ENCODE peak calls at places on chromosome 20, in four cellular contexts. P is astrocyte; V is HFFc6; K is CD8-positive, alpha-beta T cell. A is an unnamed sample.

GRCh38 chr20:19775353-19776201 is 17.5 kb downstream of the RIN2 start:
- DNase-seq in K (no peak), V (peak), P (no peak), A (no peak)

GRCh38 chr20:31819083-31819784 is at the start of gene MYLK2:
- DNase-seq in P (no peak), V (no peak), K (no peak), A (no peak)

GRCh38 chr20:63831696-63832686 is 927 bp upstream of the ZBTB46 start:
- DNase-seq in V (no peak), K (peak), P (no peak), A (no peak)

GRCh38 chr20:4113996-4114603 is 98.7 kb upstream of the RNF24 start:
- DNase-seq in V (no peak), P (no peak), K (no peak), A (no peak)

GRCh38 chr20:59806578-59806975 is 126.9 kb downstream of the SYCP2 start:
- DNase-seq in P (no peak), K (no peak), V (no peak), A (no peak)

GRCh38 chr20:49384437-49385434 is 97.7 kb downstream of the KCNB1 start:
- DNase-seq in K (peak), V (peak), P (no peak), A (peak)

GRCh38 chr20:34708621-34709043 is 4.5 kb downstream of the TP53INP2 start:
- DNase-seq in K (peak), V (peak), P (no peak), A (peak)

GRCh38 chr20:50572922-50573777 is 63.0 kb downstream of the PTPN1 start:
- DNase-seq in K (no peak), V (peak), P (peak), A (no peak)

GRCh38 chr20:11379257-11380011 is 538.3 kb upstream of the BTBD3 start:
- DNase-seq in P (no peak), K (no peak), V (no peak), A (no peak)

DNA sequence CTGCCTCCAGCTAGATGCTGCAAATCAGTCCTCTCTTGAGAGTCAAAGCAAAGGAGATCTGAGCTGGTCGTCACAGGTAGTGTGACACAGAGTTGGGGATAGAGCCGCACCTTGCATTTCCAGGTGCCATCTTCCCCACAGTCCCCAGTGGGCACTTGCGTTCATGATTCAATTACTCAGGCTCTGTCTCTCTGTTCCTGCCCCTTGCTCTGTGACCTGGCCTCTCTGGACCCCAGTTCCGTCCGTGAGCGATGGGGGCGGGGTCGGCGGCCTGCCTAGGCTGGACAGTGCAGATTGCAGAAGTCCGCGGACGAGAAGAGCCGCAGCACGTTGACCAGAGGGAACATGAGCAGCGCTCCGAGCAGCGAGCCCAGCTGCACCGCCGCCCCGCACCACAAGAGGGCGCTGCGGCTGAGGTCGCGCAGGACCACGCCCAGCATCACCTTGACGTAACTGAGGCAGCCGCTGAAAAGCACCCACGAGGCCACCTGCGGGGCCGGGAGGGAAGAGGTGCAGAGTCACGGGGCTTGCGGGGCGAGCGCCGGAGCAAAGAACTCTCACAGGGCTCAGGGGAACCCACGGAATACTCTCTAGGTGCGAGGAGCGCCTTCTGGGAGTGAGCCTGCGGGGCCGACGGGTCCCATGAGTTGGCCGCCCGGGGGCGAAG is 7.4 kb downstream of the SLC52A3 start:
- DNase-seq in P (no peak), K (peak), V (no peak), A (peak)
- TF ChIP-seq CTCF in P (peak), K (peak), V (peak), A (peak)

GRCh38 chr20:21490105-21490504 is 23.8 kb downstream of the NKX2-2 start:
- DNase-seq in P (no peak), V (peak), K (no peak), A (no peak)
- TF ChIP-seq CTCF in P (peak), V (peak), K (no peak), A (no peak)

DNA sequence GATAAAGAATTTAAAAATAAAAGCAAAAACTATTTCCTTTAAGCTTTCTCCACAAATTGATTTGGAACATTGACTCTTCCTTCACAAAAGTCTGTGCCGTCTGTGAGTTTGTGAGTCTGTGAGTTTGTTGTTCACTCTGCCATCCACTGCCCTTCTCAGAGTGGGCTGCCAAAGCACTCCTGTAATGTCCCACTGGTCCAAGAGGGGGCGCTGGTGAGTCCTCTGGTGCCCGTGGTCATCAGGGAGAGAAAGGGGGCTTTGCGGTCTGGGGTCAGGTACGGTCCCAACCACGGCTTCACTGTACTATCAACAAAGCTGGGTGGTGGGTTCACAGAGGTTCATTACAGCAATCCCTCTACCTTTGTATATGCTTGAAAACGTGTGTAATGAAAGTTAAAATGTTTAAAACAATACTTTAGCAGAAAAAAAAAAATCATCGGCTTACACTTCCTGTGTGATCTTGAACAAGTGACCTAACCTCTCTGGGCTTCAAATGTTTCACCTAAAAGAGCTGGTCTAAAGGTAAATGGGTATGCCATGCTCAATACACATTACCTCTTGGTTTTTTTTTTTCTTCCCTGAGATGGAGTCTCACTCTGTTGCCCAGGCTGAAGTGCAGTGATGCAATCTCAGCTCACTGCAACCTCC is 5.6 kb upstream of the ANKRD60 start:
- DNase-seq in P (no peak), V (no peak), K (no peak), A (peak)
- TF ChIP-seq CTCF in P (peak), V (peak), K (peak), A (peak)

GRCh38 chr20:25669826-25670422 is 26.7 kb downstream of the ZNF337 start:
- DNase-seq in P (peak), V (peak), K (no peak), A (no peak)
- TF ChIP-seq CTCF in P (no peak), V (peak), K (no peak), A (no peak)

GRCh38 chr20:62409935-62410741 is 3.1 kb upstream of the CABLES2 start:
- DNase-seq in P (no peak), V (peak), K (peak), A (peak)
- TF ChIP-seq CTCF in P (peak), V (peak), K (no peak), A (peak)

GRCh38 chr20:18624948-18625347 is 37.1 kb downstream of the DTD1 start:
- DNase-seq in K (no peak), P (no peak), V (no peak), A (no peak)

GRCh38 chr20:18632196-18632789 is 44.4 kb downstream of the DTD1 start:
- DNase-seq in K (peak), P (peak), V (peak), A (peak)

GRCh38 chr20:18625907-18626655 is 38.2 kb downstream of the DTD1 start:
- DNase-seq in V (no peak), P (no peak), K (no peak), A (no peak)

GRCh38 chr20:18633411-18633810 is 45.6 kb downstream of the DTD1 start:
- DNase-seq in K (no peak), P (no peak), V (no peak), A (no peak)

DNA sequence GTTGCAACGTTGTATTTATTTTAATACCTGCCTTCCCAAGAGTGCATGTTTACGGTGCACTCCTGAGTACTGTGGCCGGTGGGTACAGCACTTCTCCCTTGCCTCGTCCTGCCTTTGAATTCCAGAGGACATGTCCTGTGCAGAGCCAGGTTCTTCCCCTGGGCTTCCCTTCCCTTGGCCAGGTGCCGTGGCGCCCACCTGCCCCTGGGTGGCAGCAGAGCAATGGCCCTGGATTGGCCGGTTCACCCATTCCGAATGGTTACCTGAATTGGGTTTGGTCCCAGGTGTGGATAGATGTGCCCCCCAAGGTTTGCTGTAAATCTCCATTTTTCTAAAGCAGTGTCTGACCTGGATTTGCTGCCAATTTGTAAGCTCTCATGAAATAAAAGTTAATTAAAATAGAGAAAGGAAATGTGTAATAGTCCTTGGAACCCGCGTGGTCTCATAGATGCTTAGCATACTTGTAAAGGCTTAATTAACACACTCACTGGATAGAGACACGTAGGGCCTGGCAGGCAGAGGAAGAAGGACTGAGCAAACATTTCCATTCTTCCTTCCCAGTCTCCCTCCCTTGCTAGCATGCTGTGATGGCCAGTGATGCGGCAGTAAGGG is 40.6 kb downstream of the DTD1 start:
- DNase-seq in P (no peak), V (no peak), K (no peak), A (no peak)
- TF ChIP-seq CTCF in P (peak), V (peak), K (no peak), A (peak)

DNA sequence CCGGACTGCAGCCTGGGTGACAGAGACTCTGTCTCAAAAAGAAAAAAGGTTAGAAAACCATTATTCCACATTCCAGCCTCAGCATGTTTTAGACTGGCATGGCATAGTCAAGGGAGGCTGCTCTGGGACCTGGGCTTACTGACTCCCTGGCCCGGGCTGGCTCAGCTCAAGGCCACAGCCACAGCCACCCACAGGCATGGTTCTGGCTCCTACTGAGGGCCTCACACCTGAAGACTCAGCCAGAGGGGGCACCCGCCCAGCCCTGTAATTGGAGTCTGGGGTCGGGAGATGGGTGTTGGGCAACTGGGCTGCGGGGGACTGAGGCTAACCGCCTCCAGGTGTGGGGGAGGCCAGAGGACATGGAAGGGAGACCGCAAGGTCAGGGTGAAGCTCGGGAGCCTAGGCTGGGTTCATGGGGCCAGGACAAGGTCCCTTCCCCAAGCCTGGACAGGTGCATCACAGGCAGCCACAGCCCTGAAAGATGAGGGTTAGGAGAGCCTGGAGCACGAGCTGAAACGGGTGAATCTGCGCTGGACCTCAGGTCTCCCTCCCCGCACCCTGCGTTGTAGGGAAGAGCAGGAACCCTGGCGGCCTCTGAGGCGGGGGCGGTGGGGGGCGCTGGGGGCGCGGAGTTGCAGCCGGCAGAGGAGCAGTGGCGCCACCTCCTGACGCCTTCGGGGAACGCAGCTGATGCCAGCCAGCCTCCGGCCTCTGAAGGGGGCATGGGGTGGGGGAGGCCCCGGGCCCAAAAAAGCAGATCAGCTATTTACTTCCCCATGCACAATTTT is 67.7 kb upstream of the SRSF6 start:
- DNase-seq in K (no peak), V (no peak), P (no peak), A (no peak)
- TF ChIP-seq CTCF in K (no peak), V (peak), P (no peak), A (peak)

DNA sequence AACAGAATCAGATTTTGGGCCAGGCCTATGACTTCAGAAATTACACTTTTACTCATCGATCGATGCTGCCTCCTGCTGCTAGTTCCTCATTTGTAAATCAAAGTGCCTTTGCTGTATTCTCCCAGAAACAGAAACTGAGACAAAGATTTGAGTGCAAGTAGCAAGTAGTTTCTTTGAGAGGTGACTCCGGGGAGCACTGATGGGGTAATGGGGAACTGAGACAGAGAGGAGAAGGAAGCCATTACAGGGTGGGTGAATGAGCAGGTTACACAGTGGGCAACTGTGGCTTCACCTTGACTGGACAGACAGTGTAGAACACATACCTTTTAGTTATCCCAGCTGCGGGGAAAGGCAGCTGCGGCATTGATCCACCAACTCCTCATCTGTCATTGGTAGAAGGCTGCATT is 9.7 kb upstream of the CD40 start:
- DNase-seq in V (no peak), P (no peak), K (no peak), A (peak)
- TF ChIP-seq CTCF in V (no peak), P (no peak), K (no peak), A (no peak)

GRCh38 chr20:47201074-47201730 is 155.3 kb downstream of the ZMYND8 start:
- DNase-seq in V (no peak), P (no peak), K (no peak), A (no peak)

GRCh38 chr20:47195573-47195972 is 160.9 kb downstream of the ZMYND8 start:
- DNase-seq in P (no peak), K (no peak), V (no peak), A (no peak)

GRCh38 chr20:47198996-47199552 is 157.4 kb downstream of the ZMYND8 start:
- DNase-seq in V (no peak), P (no peak), K (no peak), A (no peak)

GRCh38 chr20:47198254-47198671 is 158.2 kb downstream of the ZMYND8 start:
- DNase-seq in P (no peak), K (no peak), V (peak), A (peak)

DNA sequence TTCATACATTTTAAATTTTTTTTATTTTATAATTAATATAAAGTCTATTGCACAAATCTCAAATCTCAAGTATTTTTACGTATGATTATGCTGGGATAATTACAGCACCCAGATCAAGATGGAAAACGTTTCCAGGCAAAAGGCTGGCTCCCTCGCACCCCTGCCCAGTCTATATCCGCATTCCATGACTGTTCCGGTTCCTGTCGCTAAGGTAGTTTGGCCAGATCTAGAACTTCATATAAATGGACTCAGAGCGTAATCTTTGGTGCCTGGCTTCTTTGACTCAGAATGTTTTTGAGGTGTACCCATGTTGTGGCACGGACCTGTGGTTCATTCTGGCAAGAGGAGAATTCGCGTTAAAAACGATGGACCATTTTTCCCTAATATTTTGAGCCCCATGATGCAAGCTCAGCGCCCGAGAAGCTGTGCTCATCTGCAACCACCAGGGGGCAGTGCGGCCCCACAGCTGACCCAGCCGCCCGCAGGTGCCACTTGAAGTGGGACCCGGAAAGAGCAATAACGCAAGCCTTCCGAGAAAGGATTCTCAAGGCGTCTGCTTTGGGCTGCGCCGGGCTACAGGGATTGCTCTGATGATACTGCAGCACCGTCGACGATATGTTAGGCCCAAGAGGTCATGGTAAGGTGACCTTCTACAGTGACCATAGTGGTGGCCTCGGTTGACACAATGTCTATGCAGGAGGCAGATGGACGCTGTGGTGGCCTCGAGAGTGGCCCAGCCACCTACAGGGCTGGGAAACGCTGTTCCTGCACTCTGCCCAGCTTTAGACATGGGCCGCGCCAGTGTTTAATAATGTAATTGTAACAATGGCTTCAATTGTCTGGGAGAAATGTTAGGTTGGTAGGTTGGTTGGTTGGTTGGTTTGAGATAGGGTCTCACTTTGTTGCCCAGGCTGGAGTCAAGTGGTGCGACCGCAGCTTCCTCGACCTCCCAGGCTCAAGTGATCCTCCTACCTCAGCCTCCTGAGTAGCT is 160.1 kb downstream of the ZMYND8 start:
- DNase-seq in V (peak), P (peak), K (peak), A (peak)
- TF ChIP-seq CTCF in V (peak), P (peak), K (peak), A (peak)

GRCh38 chr20:51966296-51966971 is 164.1 kb upstream of the SALL4 start:
- DNase-seq in K (no peak), P (peak), V (peak), A (peak)
- TF ChIP-seq CTCF in K (no peak), P (peak), V (peak), A (peak)